ENCODE peak calls at places on chromosomes 16 and 17, in nine cellular contexts. Z, G, Y, T, W, N, E, K and J are unnamed samples.

GRCh38 chr17:78332530-78332929 is 27.3 kb downstream of the SOCS3 start:
- DNase-seq in Z (no peak), G (no peak), Y (no peak), T (no peak), W (no peak), N (no peak), E (no peak), K (no peak), J (no peak)

GRCh38 chr17:71501716-71502115 is 619.1 kb upstream of the SOX9 start:
- DNase-seq in Z (no peak), G (no peak), Y (no peak), T (no peak), W (no peak), N (no peak), E (no peak), K (no peak), J (no peak)

GRCh38 chr17:2384439-2385127 is 16.3 kb downstream of the MNT start:
- DNase-seq in Z (no peak), G (no peak), Y (no peak), T (peak; percentile 49), W (no peak), N (no peak), E (no peak), K (no peak), J (no peak)

GRCh38 chr17:20071824-20072691 is 62.9 kb downstream of the SPECC1 start:
- DNase-seq in Z (no peak), G (no peak), Y (no peak), T (peak; percentile 54), W (no peak), N (no peak), E (no peak), K (no peak), J (no peak)

GRCh38 chr16:90077757-90078593 is 844 bp upstream of the PRDM7 start:
- DNase-seq in Z (no peak), G (peak; percentile 74), Y (no peak), T (peak; percentile 32), W (peak; percentile 19), N (no peak), E (peak; percentile 34), K (peak; percentile 40), J (no peak)

GRCh38 chr17:32103476-32104113 is 38.7 kb upstream of the RHOT1 start:
- DNase-seq in Z (no peak), G (no peak), Y (no peak), T (no peak), W (peak; percentile 27), N (no peak), E (no peak), K (peak; percentile 88), J (no peak)

GRCh38 chr16:69106491-69107291 is 1.2 kb downstream of the HAS3 start:
- DNase-seq in Z (no peak), G (no peak), Y (no peak), T (peak; percentile 84), W (peak; percentile 23), N (peak; percentile 60), E (no peak), K (no peak), J (no peak)

GRCh38 chr17:51830886-51831285 is 327.6 kb downstream of the CA10 start:
- DNase-seq in Z (no peak), G (no peak), Y (no peak), T (no peak), W (no peak), N (no peak), E (no peak), K (no peak), J (no peak)

GRCh38 chr17:67672592-67672991 is 45.1 kb upstream of the NOL11 start:
- DNase-seq in Z (no peak), G (no peak), Y (no peak), T (no peak), W (peak; percentile 29), N (no peak), E (no peak), K (no peak), J (no peak)

GRCh38 chr16:87033541-87034300 is 283.5 kb downstream of the C16orf95 start:
- DNase-seq in Z (no peak), G (peak; percentile 9), Y (no peak), T (no peak), W (no peak), N (peak; percentile 54), E (no peak), K (no peak), J (no peak)

GRCh38 chr17:66535611-66536010 is 233.2 kb downstream of the PRKCA start:
- DNase-seq in Z (no peak), G (no peak), Y (no peak), T (no peak), W (no peak), N (no peak), E (no peak), K (no peak), J (no peak)

GRCh38 chr17:46742539-46743270 is 75.8 kb downstream of the WNT3 start:
- DNase-seq in Z (no peak), G (peak; percentile 91), Y (no peak), T (no peak), W (no peak), N (no peak), E (no peak), K (peak; percentile 82), J (peak; percentile 78)

GRCh38 chr16:81706327-81707295 is 72.5 kb upstream of the PLCG2 start:
- DNase-seq in Z (no peak), G (no peak), Y (no peak), T (peak; percentile 70), W (no peak), N (no peak), E (no peak), K (no peak), J (no peak)

DNA sequence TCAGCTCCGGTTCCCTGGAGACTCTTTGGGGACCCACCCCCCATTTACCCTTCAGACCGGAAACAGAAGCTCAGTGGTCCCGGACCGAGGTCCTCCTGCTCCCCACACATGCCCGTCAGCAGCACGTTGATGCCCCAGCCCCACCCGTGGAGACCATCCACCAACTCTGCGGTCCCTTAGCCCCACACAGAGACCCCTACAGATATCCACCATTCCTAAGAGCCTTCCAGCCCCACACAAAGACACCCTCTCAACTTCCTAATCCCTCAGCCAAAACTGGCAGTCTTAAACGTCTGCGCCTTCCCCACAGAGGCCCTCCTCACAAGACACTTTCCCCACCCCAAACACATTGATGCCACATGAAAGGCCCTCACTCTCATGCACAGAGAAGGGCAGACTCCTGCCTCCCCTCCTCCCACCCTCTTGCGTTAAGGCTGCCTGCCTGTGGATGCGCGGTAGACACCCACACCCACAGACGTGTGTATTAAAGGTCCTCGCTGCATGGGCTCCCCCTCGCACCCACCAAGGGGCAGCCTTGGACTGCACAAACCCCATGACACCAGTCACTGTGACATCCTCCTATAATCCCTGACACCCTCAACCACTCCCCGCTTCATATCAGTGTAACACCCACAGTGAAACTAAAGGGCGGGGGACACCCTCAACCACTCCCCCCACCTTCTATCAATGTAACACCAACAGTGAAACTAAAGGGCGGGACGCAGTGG is 58.2 kb upstream of the RPH3AL start:
- DNase-seq in Z (no peak), G (peak; percentile 19), Y (no peak), T (no peak), W (peak; percentile 19), N (no peak), E (no peak), K (peak; percentile 36), J (peak; percentile 11)
- TF ChIP-seq CTCF in Z (no peak), G (no peak), Y (no peak), T (no peak), W (no peak), N (no peak), E (no peak), K (peak; percentile 4), J (peak; percentile 5)

GRCh38 chr16:88066680-88067529 is 115.7 kb downstream of the BANP start:
- DNase-seq in Z (no peak), G (no peak), Y (no peak), T (no peak), W (peak; percentile 2), N (no peak), E (no peak), K (no peak), J (no peak)
- H3K4me3 ChIP-seq in Z (no peak overlapping the region), G (no peak overlapping the region), Y (no peak overlapping the region), T (no peak overlapping the region), W (no peak overlapping the region), N (no peak overlapping the region), E (no peak overlapping the region), K (no peak overlapping the region), J (no peak overlapping the region)

GRCh38 chr17:16945513-16946201 is 26.3 kb downstream of the TNFRSF13B start:
- DNase-seq in Z (no peak), G (no peak), Y (no peak), T (no peak), W (peak; percentile 68), N (no peak), E (peak; percentile 58), K (no peak), J (no peak)
- TF ChIP-seq CTCF in Z (no peak), G (peak; percentile 21), Y (no peak), T (no peak), W (no peak), N (no peak), E (no peak), K (no peak), J (no peak)

GRCh38 chr16:49280861-49281331 is 742 bp downstream of the CBLN1 start:
- DNase-seq in Z (no peak), G (no peak), Y (no peak), T (peak; percentile 60), W (no peak), N (no peak), E (no peak), K (no peak), J (no peak)

GRCh38 chr16:49283376-49284049 is 1.9 kb upstream of the CBLN1 start:
- DNase-seq in Z (no peak), G (no peak), Y (no peak), T (peak; percentile 66), W (no peak), N (no peak), E (no peak), K (no peak), J (no peak)

GRCh38 chr16:49282690-49283375 is 1.2 kb upstream of the CBLN1 start:
- DNase-seq in Z (no peak), G (no peak), Y (no peak), T (peak; percentile 81), W (peak; percentile 87), N (no peak), E (peak; percentile 76), K (no peak), J (no peak)

GRCh38 chr16:49281481-49281842 is at the start of gene CBLN1:
- DNase-seq in Z (no peak), G (no peak), Y (no peak), T (no peak), W (no peak), N (no peak), E (no peak), K (no peak), J (no peak)

DNA sequence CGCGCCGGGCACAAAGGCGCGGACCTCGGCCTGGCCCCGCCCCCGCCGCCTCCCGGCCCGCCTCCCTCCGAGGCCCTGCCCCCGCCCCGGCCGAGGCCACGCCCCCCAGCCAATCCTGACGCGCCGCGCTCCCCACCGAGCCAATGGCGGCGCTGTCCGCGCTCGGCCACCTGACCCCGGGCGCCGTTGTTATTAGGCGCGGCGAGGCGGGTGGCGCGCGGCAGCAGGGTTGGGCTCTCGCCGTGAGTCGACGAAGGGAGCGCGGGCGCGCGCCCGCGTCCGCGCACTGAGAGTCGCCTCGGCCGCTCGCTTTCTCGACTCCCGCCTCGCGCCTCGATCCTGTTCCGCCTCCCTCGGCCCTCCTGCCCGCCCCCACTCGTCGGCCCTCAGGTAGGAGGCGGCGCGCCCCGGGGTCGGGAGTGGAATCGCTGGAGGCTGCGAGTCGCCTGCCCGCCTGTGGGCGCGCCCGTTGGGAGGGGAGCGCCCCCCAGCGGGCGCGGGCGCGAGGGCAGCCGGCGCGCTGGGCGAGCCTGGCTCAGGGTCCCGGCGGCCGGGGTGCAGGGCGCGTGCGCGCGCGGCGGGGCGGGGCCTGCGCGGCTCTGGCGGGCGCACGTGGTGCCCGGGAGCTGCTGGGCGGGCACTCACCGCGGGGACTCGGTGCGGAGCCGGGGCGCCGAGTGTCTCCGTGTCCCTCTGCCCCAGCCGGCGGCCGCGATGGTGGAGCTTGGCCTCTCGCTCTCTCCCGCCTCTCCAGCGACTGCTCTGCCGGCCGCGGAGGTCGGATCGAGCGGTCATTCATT is 405 bp upstream of the CBLN1 start:
- DNase-seq in Z (peak; percentile 81), G (peak; percentile 19), Y (no peak), T (peak; percentile 97), W (peak; percentile 94), N (peak; percentile 68), E (peak; percentile 97), K (peak; percentile 44), J (peak; percentile 11)
- H3K4me3 ChIP-seq in Z (peak overlapping the region; percentile 67), G (peak overlapping the region; percentile 11), Y (no peak overlapping the region), T (peak overlapping the region; percentile 56), W (peak overlapping the region; percentile 16), N (peak overlapping the region; percentile 29), E (peak overlapping the region; percentile 59), K (no peak overlapping the region), J (no peak overlapping the region)